ENCODE peak calls at places on chromosomes 3 and 15, in four cellular contexts. One of them, this sample, is unnamed.

GRCh38 chr3:13822042-13822441 is 57.8 kb downstream of the WNT7A start:
- DNase-seq in mammary epithelial cell: peak; percentile 94
- DNase-seq in brain microvascular endothelial cell: peak; percentile 4
- DNase-seq in ovary: no peak
- DNase-seq in this sample: no peak

GRCh38 chr3:34264650-34265049 is 466.2 kb downstream of the PDCD6IP start:
- DNase-seq in brain microvascular endothelial cell: no peak
- DNase-seq in mammary epithelial cell: no peak
- DNase-seq in ovary: no peak
- DNase-seq in this sample: no peak

GRCh38 chr3:53045784-53046170 is at the start of gene SFMBT1:
- DNase-seq in ovary: peak; percentile 83
- DNase-seq in brain microvascular endothelial cell: no peak
- DNase-seq in mammary epithelial cell: peak; percentile 62
- DNase-seq in this sample: peak; percentile 72

GRCh38 chr3:113111308-113111707 is 100.0 kb upstream of the BOC start:
- DNase-seq in brain microvascular endothelial cell: peak; percentile 7
- DNase-seq in mammary epithelial cell: peak; percentile 65
- DNase-seq in ovary: no peak
- DNase-seq in this sample: peak; percentile 7

GRCh38 chr15:80478075-80478474 is 73.9 kb downstream of the ARNT2 start:
- DNase-seq in ovary: no peak
- DNase-seq in mammary epithelial cell: no peak
- DNase-seq in brain microvascular endothelial cell: peak; percentile 52
- DNase-seq in this sample: no peak

GRCh38 chr15:66770518-66771350 is 68.7 kb downstream of the SMAD6 start:
- DNase-seq in mammary epithelial cell: no peak
- DNase-seq in ovary: no peak
- DNase-seq in brain microvascular endothelial cell: no peak
- DNase-seq in this sample: no peak

GRCh38 chr3:55166577-55167555 is 239.0 kb upstream of the LRTM1 start:
- DNase-seq in brain microvascular endothelial cell: no peak
- DNase-seq in mammary epithelial cell: no peak
- DNase-seq in ovary: no peak
- DNase-seq in this sample: no peak

GRCh38 chr15:65318870-65319356 is 14.4 kb downstream of the RNU5B-1 start:
- DNase-seq in brain microvascular endothelial cell: peak; percentile 64
- DNase-seq in mammary epithelial cell: peak; percentile 67
- DNase-seq in ovary: peak; percentile 86
- DNase-seq in this sample: peak; percentile 64

GRCh38 chr15:73994912-73995622 is 551 bp downstream of the PML start:
- DNase-seq in mammary epithelial cell: peak; percentile 42
- DNase-seq in brain microvascular endothelial cell: no peak
- DNase-seq in ovary: peak; percentile 68
- DNase-seq in this sample: peak; percentile 12

GRCh38 chr3:47850062-47850802 is 47.3 kb downstream of the DHX30 start:
- DNase-seq in mammary epithelial cell: no peak
- DNase-seq in ovary: no peak
- DNase-seq in brain microvascular endothelial cell: peak; percentile 26
- DNase-seq in this sample: no peak

GRCh38 chr3:31531465-31531991 is 1.2 kb upstream of the STT3B start:
- DNase-seq in brain microvascular endothelial cell: peak; percentile 4
- DNase-seq in mammary epithelial cell: no peak
- DNase-seq in ovary: no peak
- DNase-seq in this sample: no peak

GRCh38 chr3:129820587-129820986 is 72.9 kb downstream of the TMCC1 start:
- DNase-seq in brain microvascular endothelial cell: no peak
- DNase-seq in ovary: no peak
- DNase-seq in mammary epithelial cell: no peak
- DNase-seq in this sample: no peak

GRCh38 chr3:129824926-129825541 is 68.5 kb downstream of the TMCC1 start:
- DNase-seq in ovary: no peak
- DNase-seq in brain microvascular endothelial cell: no peak
- DNase-seq in mammary epithelial cell: peak; percentile 29
- DNase-seq in this sample: peak; percentile 45

GRCh38 chr3:129827765-129828164 is 65.7 kb downstream of the TMCC1 start:
- DNase-seq in mammary epithelial cell: no peak
- DNase-seq in ovary: no peak
- DNase-seq in brain microvascular endothelial cell: no peak
- DNase-seq in this sample: peak; percentile 10

DNA sequence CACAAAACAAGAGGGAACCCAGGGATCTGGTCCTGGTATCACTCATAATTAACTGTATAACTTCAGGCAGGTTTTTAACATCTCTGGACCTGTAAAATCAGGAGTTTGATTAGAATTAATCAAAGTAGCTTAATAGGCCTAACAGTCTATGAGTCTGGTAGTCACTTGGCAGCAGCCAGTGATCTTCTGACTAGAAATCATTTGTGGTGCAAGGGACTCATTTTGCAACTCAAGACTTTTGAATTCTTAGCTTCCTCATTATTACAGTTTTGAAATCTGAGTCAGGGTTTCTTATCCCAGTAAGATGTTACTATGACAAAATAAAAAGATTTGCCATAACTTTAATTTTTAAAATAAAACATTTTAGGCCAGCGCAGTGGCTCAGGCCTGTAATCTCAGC is 70.8 kb downstream of the TMCC1 start:
- DNase-seq in brain microvascular endothelial cell: no peak
- DNase-seq in ovary: no peak
- DNase-seq in mammary epithelial cell: no peak
- DNase-seq in this sample: no peak
- H3K36me3 ChIP-seq in brain microvascular endothelial cell: no peaks in the 10 kb centered on the region
- H3K36me3 ChIP-seq in ovary: no peaks in the 10 kb centered on the region
- H3K36me3 ChIP-seq in mammary epithelial cell: no peaks in the 10 kb centered on the region
- H3K36me3 ChIP-seq in this sample: no peaks in the 10 kb centered on the region

GRCh38 chr3:125019271-125019670 is 36.5 kb downstream of the HEG1 start:
- DNase-seq in brain microvascular endothelial cell: no peak
- DNase-seq in ovary: no peak
- DNase-seq in mammary epithelial cell: no peak
- DNase-seq in this sample: peak; percentile 4
- H3K36me3 ChIP-seq in brain microvascular endothelial cell: peaks cover 59% of the 10 kb centered on the region
- H3K36me3 ChIP-seq in ovary: no peaks in the 10 kb centered on the region
- H3K36me3 ChIP-seq in mammary epithelial cell: peaks cover 4% of the 10 kb centered on the region
- H3K36me3 ChIP-seq in this sample: peaks cover 22% of the 10 kb centered on the region

GRCh38 chr15:40549894-40550293 is 14.9 kb downstream of the CCDC32 start:
- DNase-seq in mammary epithelial cell: no peak
- DNase-seq in brain microvascular endothelial cell: no peak
- DNase-seq in ovary: no peak
- DNase-seq in this sample: no peak

GRCh38 chr15:40558952-40559742 is 5.7 kb downstream of the CCDC32 start:
- DNase-seq in ovary: no peak
- DNase-seq in mammary epithelial cell: no peak
- DNase-seq in brain microvascular endothelial cell: no peak
- DNase-seq in this sample: no peak

GRCh38 chr15:40550381-40551037 is 14.3 kb downstream of the CCDC32 start:
- DNase-seq in mammary epithelial cell: no peak
- DNase-seq in ovary: no peak
- DNase-seq in brain microvascular endothelial cell: no peak
- DNase-seq in this sample: no peak

GRCh38 chr15:40555876-40556275 is 9.0 kb downstream of the CCDC32 start:
- DNase-seq in ovary: no peak
- DNase-seq in brain microvascular endothelial cell: no peak
- DNase-seq in mammary epithelial cell: no peak
- DNase-seq in this sample: no peak

DNA sequence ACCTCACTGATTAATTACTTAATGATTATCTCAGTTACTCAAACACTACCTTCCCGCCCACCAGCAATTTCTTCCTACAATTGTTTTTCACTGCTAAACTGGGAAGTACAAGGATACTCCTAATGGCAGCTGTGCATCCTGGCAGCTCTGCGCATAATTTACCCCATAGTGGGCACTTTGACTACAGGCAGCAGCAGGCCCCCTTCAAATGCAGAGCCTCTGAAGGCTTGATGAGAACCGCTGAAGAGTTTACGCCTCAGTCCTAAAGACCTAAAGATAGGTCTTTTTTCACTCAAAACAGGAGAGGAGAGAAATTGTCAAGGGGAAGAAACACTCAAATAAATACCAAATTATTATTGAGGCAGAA is 10.7 kb downstream of the CCDC32 start:
- DNase-seq in mammary epithelial cell: no peak
- DNase-seq in ovary: no peak
- DNase-seq in brain microvascular endothelial cell: no peak
- DNase-seq in this sample: no peak
- H3K36me3 ChIP-seq in mammary epithelial cell: peaks cover 19% of the 10 kb centered on the region
- H3K36me3 ChIP-seq in ovary: no peaks in the 10 kb centered on the region
- H3K36me3 ChIP-seq in brain microvascular endothelial cell: peaks cover 28% of the 10 kb centered on the region
- H3K36me3 ChIP-seq in this sample: peaks cover 38% of the 10 kb centered on the region

DNA sequence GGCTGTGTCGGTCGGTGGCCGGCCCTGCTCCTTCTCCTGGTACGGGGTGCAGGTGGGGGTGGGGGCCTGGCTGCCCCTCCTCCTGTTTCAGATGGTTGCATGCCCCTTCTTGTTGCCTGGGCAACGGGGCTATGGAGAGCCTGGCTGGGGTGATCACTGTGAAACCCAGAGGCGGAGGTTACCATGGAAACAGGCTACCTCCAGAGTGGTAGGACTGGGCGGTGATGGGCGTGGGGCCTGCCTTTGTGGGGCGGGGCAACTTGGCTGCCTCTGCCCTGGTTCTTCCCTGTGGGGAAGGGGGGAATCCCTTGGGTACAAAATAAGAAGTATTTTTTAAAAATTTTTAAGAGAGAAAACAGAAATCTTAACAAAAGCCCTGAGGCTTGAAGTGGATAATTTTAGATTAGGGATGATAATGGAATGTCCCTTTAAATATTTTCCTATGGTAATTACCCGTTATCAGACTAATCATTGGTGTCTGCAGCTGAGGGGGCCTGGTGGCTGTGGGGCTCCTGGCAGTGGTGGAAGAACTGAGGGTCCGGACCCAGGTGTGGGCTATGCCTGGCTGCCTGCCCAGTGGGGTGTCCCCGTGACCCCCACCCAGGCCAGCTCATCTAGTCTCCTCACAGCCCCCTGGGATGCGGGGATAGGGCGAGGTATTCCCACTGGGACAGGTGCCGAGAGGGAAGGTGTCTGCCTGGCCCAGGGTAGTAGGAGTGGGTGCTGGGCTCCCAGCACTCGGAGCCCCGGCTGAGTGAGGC is 32.5 kb downstream of the PLXNA1 start:
- DNase-seq in brain microvascular endothelial cell: no peak
- DNase-seq in mammary epithelial cell: no peak
- DNase-seq in ovary: no peak
- DNase-seq in this sample: no peak
- H3K36me3 ChIP-seq in brain microvascular endothelial cell: peaks cover 58% of the 10 kb centered on the region
- H3K36me3 ChIP-seq in mammary epithelial cell: peaks cover 33% of the 10 kb centered on the region
- H3K36me3 ChIP-seq in ovary: no peaks in the 10 kb centered on the region
- H3K36me3 ChIP-seq in this sample: no peaks in the 10 kb centered on the region

GRCh38 chr3:45830121-45830520 is 11.8 kb downstream of the LZTFL1 start:
- DNase-seq in ovary: no peak
- DNase-seq in mammary epithelial cell: no peak
- DNase-seq in brain microvascular endothelial cell: no peak
- DNase-seq in this sample: no peak

GRCh38 chr3:45826908-45827307 is 15.0 kb downstream of the LZTFL1 start:
- DNase-seq in mammary epithelial cell: no peak
- DNase-seq in ovary: no peak
- DNase-seq in brain microvascular endothelial cell: no peak
- DNase-seq in this sample: no peak

GRCh38 chr3:45821127-45821526 is 20.8 kb downstream of the LZTFL1 start:
- DNase-seq in ovary: no peak
- DNase-seq in mammary epithelial cell: no peak
- DNase-seq in brain microvascular endothelial cell: no peak
- DNase-seq in this sample: no peak

DNA sequence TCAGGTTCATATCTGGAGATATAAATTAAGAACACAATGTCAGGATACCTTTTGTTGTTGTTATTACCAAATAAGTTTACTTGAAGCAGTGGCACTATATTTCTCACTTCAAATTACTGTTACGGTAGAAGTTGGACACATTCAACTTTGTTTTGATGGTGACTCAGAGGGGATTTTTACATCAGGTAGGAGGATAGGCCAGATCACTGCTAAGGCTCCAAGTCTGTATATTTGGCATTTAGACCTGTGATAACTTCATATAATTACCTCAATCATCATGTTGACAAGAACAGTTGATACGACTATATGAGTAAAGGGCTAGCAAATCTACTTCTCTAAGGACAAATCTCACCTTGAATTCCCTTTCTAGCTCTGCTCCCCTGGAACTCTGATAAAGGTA is 15.6 kb downstream of the LZTFL1 start:
- DNase-seq in brain microvascular endothelial cell: no peak
- DNase-seq in ovary: no peak
- DNase-seq in mammary epithelial cell: peak; percentile 54
- DNase-seq in this sample: no peak
- H3K36me3 ChIP-seq in brain microvascular endothelial cell: peaks cover 22% of the 10 kb centered on the region
- H3K36me3 ChIP-seq in ovary: no peaks in the 10 kb centered on the region
- H3K36me3 ChIP-seq in mammary epithelial cell: peaks cover 2% of the 10 kb centered on the region
- H3K36me3 ChIP-seq in this sample: no peaks in the 10 kb centered on the region

This sample was measured in CD8-positive, alpha-beta memory T cell.